ENCODE peak calls at places on chromosome 19, in seven cellular contexts. F, Y, I, U, A, M and Z are unnamed samples.

GRCh38 chr19:543912-544608 is at the start of gene GZMM:
- DNase-seq in A (no peak), U (no peak), Y (no peak), I (no peak), M (no peak), F (no peak), Z (no peak)

GRCh38 chr19:2087621-2088100 is 8.5 kb downstream of the MOB3A start:
- DNase-seq in F (no peak), Y (no peak), A (no peak), M (no peak), U (no peak), I (no peak), Z (no peak)

GRCh38 chr19:51509823-51510660 is 8.4 kb upstream of the SIGLEC12 start:
- DNase-seq in Y (no peak), U (no peak), I (no peak), F (no peak), M (no peak), A (no peak), Z (no peak)

GRCh38 chr19:43589680-43590079 is 6.3 kb downstream of the IRGQ start:
- DNase-seq in F (no peak), U (no peak), A (no peak), Y (no peak), I (no peak), M (no peak), Z (no peak)

GRCh38 chr19:6639439-6639838 is 30.5 kb downstream of the TNFSF14 start:
- DNase-seq in U (no peak), A (no peak), M (no peak), I (no peak), Y (no peak), F (peak; percentile 38), Z (no peak)

GRCh38 chr19:56670401-56670960 is 1.1 kb downstream of the ZNF835 start:
- DNase-seq in U (no peak), F (no peak), I (no peak), M (no peak), Y (no peak), A (no peak), Z (no peak)

GRCh38 chr19:56133858-56134654 is 7.0 kb upstream of the ZNF444 start:
- DNase-seq in Y (no peak), U (no peak), F (no peak), I (peak; percentile 65), M (no peak), A (no peak), Z (no peak)

GRCh38 chr19:34475026-34475974 is 6.3 kb upstream of the WTIP start:
- DNase-seq in Y (peak; percentile 79), A (peak; percentile 61), U (no peak), M (no peak), I (no peak), F (peak; percentile 83), Z (peak; percentile 38)

GRCh38 chr19:38557205-38557799 is 60.5 kb downstream of the MAP4K1 start:
- DNase-seq in U (no peak), A (no peak), Y (no peak), F (no peak), I (no peak), M (no peak), Z (no peak)

GRCh38 chr19:6253886-6254285 is 25.9 kb downstream of the MLLT1 start:
- DNase-seq in U (no peak), M (no peak), Y (no peak), A (no peak), F (no peak), I (no peak), Z (no peak)

GRCh38 chr19:19568802-19569756 is 31.0 kb downstream of the CILP2 start:
- DNase-seq in A (no peak), I (no peak), F (peak; percentile 3), Y (peak; percentile 57), M (no peak), U (no peak), Z (no peak)

GRCh38 chr19:35911173-35911572 is 3.1 kb upstream of the TYROBP start:
- DNase-seq in F (peak; percentile 18), I (no peak), M (peak; percentile 71), A (no peak), Y (no peak), U (no peak), Z (no peak)

GRCh38 chr19:10852098-10852800 is 4.0 kb downstream of the C19orf38 start:
- DNase-seq in Y (peak; percentile 72), F (peak; percentile 57), A (peak; percentile 49), M (no peak), U (no peak), I (no peak), Z (no peak)

GRCh38 chr19:35777961-35778360 is 2.6 kb downstream of the ARHGAP33 start:
- DNase-seq in Y (no peak), A (no peak), U (no peak), F (no peak), I (no peak), M (no peak), Z (no peak)

GRCh38 chr19:38656171-38656981 is 8.9 kb downstream of the ACTN4 start:
- DNase-seq in I (no peak), M (no peak), F (peak; percentile 75), U (no peak), Y (peak; percentile 77), A (no peak), Z (no peak)

GRCh38 chr19:2333027-2333806 is 4.7 kb downstream of the SPPL2B start:
- DNase-seq in U (peak; percentile 56), F (no peak), Y (no peak), M (no peak), A (no peak), I (no peak), Z (no peak)

GRCh38 chr19:10912619-10913018 is 15.8 kb downstream of the YIPF2 start:
- DNase-seq in F (no peak), Y (no peak), A (no peak), M (no peak), U (no peak), I (no peak), Z (no peak)

GRCh38 chr19:46298477-46299003 is 1.7 kb downstream of the HIF3A start:
- DNase-seq in F (no peak), Y (no peak), I (no peak), U (no peak), A (no peak), M (peak; percentile 45), Z (no peak)

GRCh38 chr19:46297700-46298476 is 1.0 kb downstream of the HIF3A start:
- DNase-seq in M (no peak), I (no peak), Y (peak; percentile 73), U (peak; percentile 42), F (no peak), A (no peak), Z (no peak)

GRCh38 chr19:46295401-46296308 is 1.2 kb upstream of the HIF3A start:
- DNase-seq in F (no peak), A (no peak), U (no peak), Y (no peak), I (no peak), M (no peak), Z (no peak)

GRCh38 chr19:46299004-46299509 is 2.2 kb downstream of the HIF3A start:
- DNase-seq in M (no peak), Y (peak; percentile 94), F (peak; percentile 77), A (peak; percentile 48), U (peak; percentile 98), I (no peak), Z (peak; percentile 70)

GRCh38 chr19:46296722-46297431 is at the start of gene HIF3A:
- DNase-seq in I (no peak), Y (peak; percentile 59), M (peak; percentile 99), A (no peak), U (peak; percentile 66), F (no peak), Z (no peak)
- H3K4me3 ChIP-seq in I (no peak within 1 kb of the TSS), Y (peak within 1 kb of the TSS; percentile 47), M (peak within 1 kb of the TSS; percentile 91), A (peak within 1 kb of the TSS; percentile 45), U (no peak within 1 kb of the TSS), F (no peak within 1 kb of the TSS), Z (peak within 1 kb of the TSS; percentile 11)

GRCh38 chr19:58134244-58134643 is 16.3 kb downstream of the ZNF329 start:
- DNase-seq in I (no peak), Y (no peak), M (no peak), U (no peak), A (no peak), F (no peak), Z (no peak)
- H3K4me3 ChIP-seq in I (no peak overlapping the region), Y (no peak overlapping the region), M (no peak overlapping the region), U (no peak overlapping the region), A (no peak overlapping the region), F (no peak overlapping the region), Z (no peak overlapping the region)

GRCh38 chr19:21269813-21270212 is 59.4 kb downstream of the ZNF708 start:
- DNase-seq in A (no peak), I (no peak), U (no peak), M (no peak), F (no peak), Y (no peak), Z (no peak)
- H3K4me3 ChIP-seq in A (no peak overlapping the region), I (no peak overlapping the region), U (no peak overlapping the region), M (no peak overlapping the region), F (no peak overlapping the region), Y (no peak overlapping the region), Z (no peak overlapping the region)

GRCh38 chr19:41922585-41922984 is 5.7 kb downstream of the ERFL start:
- DNase-seq in A (no peak), M (no peak), U (no peak), Y (no peak), I (no peak), F (no peak), Z (no peak)

GRCh38 chr19:41921280-41922219 is 6.7 kb downstream of the ERFL start:
- DNase-seq in U (no peak), F (no peak), I (no peak), Y (no peak), A (no peak), M (no peak), Z (no peak)

GRCh38 chr19:41919948-41920712 is 8.1 kb downstream of the ERFL start:
- DNase-seq in Y (no peak), I (no peak), M (no peak), U (no peak), A (no peak), F (peak; percentile 36), Z (no peak)

GRCh38 chr19:41922220-41922576 is 6.1 kb downstream of the ERFL start:
- DNase-seq in Y (no peak), I (no peak), F (no peak), M (no peak), A (no peak), U (no peak), Z (no peak)

GRCh38 chr19:41920878-41921277 is 7.4 kb downstream of the ERFL start:
- DNase-seq in Y (no peak), A (no peak), F (no peak), M (no peak), U (no peak), I (no peak), Z (no peak)
- H3K4me3 ChIP-seq in Y (no peak overlapping the region), A (no peak overlapping the region), F (no peak overlapping the region), M (peak overlapping the region; percentile 39), U (no peak overlapping the region), I (no peak overlapping the region), Z (no peak overlapping the region)

GRCh38 chr19:3586124-3586626 is 897 bp downstream of the GIPC3 start:
- DNase-seq in U (no peak), F (no peak), M (peak; percentile 87), I (no peak), A (no peak), Y (no peak), Z (no peak)
- H3K4me3 ChIP-seq in U (no peak overlapping the region), F (no peak overlapping the region), M (peak overlapping the region; percentile 61), I (no peak overlapping the region), A (no peak overlapping the region), Y (no peak overlapping the region), Z (no peak overlapping the region)